ENCODE peak calls at places on chromosomes 3 and 15, in six cellular contexts. Q, G, E, T, H and Y are unnamed samples.

GRCh38 chr3:187080799-187081450 is 58.4 kb downstream of the RPL39L start:
- DNase-seq in Q (no peak), G (no peak), E (no peak), T (no peak), H (no peak), Y (no peak)

GRCh38 chr15:92580933-92581445 is 74.6 kb downstream of the FAM174B start:
- DNase-seq in Q (no peak), G (no peak), E (no peak), T (peak; percentile 12), H (no peak), Y (no peak)

GRCh38 chr3:188157407-188157806 is 3.5 kb downstream of the LPP start:
- DNase-seq in Q (no peak), G (no peak), E (no peak), T (no peak), H (no peak), Y (no peak)

GRCh38 chr3:5001805-5002173 is 22.6 kb downstream of the BHLHE40 start:
- DNase-seq in Q (no peak), G (no peak), E (no peak), T (no peak), H (no peak), Y (no peak)

GRCh38 chr3:61663728-61664492 is 102.5 kb downstream of the PTPRG start:
- DNase-seq in Q (peak; percentile 88), G (no peak), E (peak; percentile 43), T (no peak), H (no peak), Y (peak; percentile 92)

GRCh38 chr3:196339044-196339443 is 856 bp upstream of the TM4SF19 start:
- DNase-seq in Q (no peak), G (no peak), E (no peak), T (no peak), H (no peak), Y (no peak)

GRCh38 chr15:29455055-29455454 is 185.4 kb upstream of the NSMCE3 start:
- DNase-seq in Q (no peak), G (no peak), E (no peak), T (no peak), H (no peak), Y (no peak)

GRCh38 chr3:143142354-143142753 is 22.8 kb downstream of the CHST2 start:
- DNase-seq in Q (no peak), G (no peak), E (no peak), T (no peak), H (no peak), Y (no peak)

GRCh38 chr3:121670676-121671075 is 10.0 kb upstream of the HCLS1 start:
- DNase-seq in Q (no peak), G (no peak), E (no peak), T (no peak), H (no peak), Y (no peak)

GRCh38 chr3:177061382-177061781 is 135.9 kb downstream of the TBL1XR1 start:
- DNase-seq in Q (no peak), G (peak; percentile 49), E (no peak), T (no peak), H (no peak), Y (peak; percentile 8)

GRCh38 chr3:175956964-175957363 is 1097.8 kb downstream of the NAALADL2 start:
- DNase-seq in Q (peak; percentile 12), G (no peak), E (no peak), T (no peak), H (no peak), Y (no peak)

GRCh38 chr15:39530446-39531342 is 50.2 kb upstream of the THBS1 start:
- DNase-seq in Q (no peak), G (no peak), E (no peak), T (no peak), H (no peak), Y (no peak)

GRCh38 chr3:181252626-181253025 is 263.1 kb upstream of the DNAJC19 start:
- DNase-seq in Q (no peak), G (no peak), E (no peak), T (no peak), H (no peak), Y (no peak)

GRCh38 chr3:139491966-139492365 is 15.7 kb upstream of the RBP2 start:
- DNase-seq in Q (no peak), G (no peak), E (no peak), T (no peak), H (no peak), Y (no peak)

GRCh38 chr3:14140668-14141067 is 15.8 kb downstream of the TMEM43 start:
- DNase-seq in Q (no peak), G (no peak), E (no peak), T (no peak), H (peak; percentile 10), Y (no peak)

GRCh38 chr15:70096215-70096974 is 1.3 kb downstream of the TLE3 start:
- DNase-seq in Q (peak; percentile 50), G (peak; percentile 36), E (peak; percentile 80), T (peak; percentile 64), H (peak; percentile 64), Y (peak; percentile 96)

GRCh38 chr3:179146911-179147570 is 1.1 kb upstream of the PIK3CA start:
- DNase-seq in Q (peak; percentile 73), G (peak; percentile 75), E (peak; percentile 76), T (no peak), H (peak; percentile 34), Y (peak; percentile 78)

GRCh38 chr3:196968233-196969000 is at the start of gene PIGZ:
- DNase-seq in Q (peak; percentile 49), G (peak; percentile 70), E (peak; percentile 81), T (no peak), H (no peak), Y (peak; percentile 95)

GRCh38 chr3:98974442-98974841 is 72.9 kb upstream of the DCBLD2 start:
- DNase-seq in Q (no peak), G (no peak), E (no peak), T (no peak), H (no peak), Y (no peak)

GRCh38 chr15:95085056-95085455 is 853.7 kb downstream of the MCTP2 start:
- DNase-seq in Q (no peak), G (no peak), E (peak; percentile 28), T (no peak), H (no peak), Y (no peak)

GRCh38 chr3:45980229-45980813 is 15.3 kb downstream of the FYCO1 start:
- DNase-seq in Q (no peak), G (no peak), E (no peak), T (no peak), H (no peak), Y (no peak)

GRCh38 chr15:32866486-32867312 is 148.9 kb downstream of the GREM1 start:
- DNase-seq in Q (no peak), G (no peak), E (no peak), T (no peak), H (no peak), Y (no peak)

GRCh38 chr3:73024836-73025235 is 28.2 kb downstream of the PPP4R2 start:
- DNase-seq in Q (no peak), G (no peak), E (no peak), T (no peak), H (no peak), Y (no peak)

GRCh38 chr3:28994161-28994905 is 286.5 kb upstream of the RBMS3 start:
- DNase-seq in Q (no peak), G (no peak), E (peak; percentile 6), T (no peak), H (no peak), Y (no peak)

GRCh38 chr3:55543228-55543627 is 56.1 kb upstream of the WNT5A start:
- DNase-seq in Q (no peak), G (no peak), E (no peak), T (no peak), H (peak; percentile 54), Y (no peak)

GRCh38 chr3:142602630-142603339 is 6.6 kb downstream of the PLS1 start:
- DNase-seq in Q (no peak), G (no peak), E (no peak), T (no peak), H (no peak), Y (no peak)

GRCh38 chr15:39517122-39517855 is 63.6 kb upstream of the THBS1 start:
- DNase-seq in Q (no peak), G (no peak), E (no peak), T (no peak), H (no peak), Y (no peak)

GRCh38 chr3:88301273-88302002 is 151.7 kb downstream of the C3orf38 start:
- DNase-seq in Q (peak; percentile 7), G (no peak), E (no peak), T (no peak), H (no peak), Y (peak; percentile 77)

DNA sequence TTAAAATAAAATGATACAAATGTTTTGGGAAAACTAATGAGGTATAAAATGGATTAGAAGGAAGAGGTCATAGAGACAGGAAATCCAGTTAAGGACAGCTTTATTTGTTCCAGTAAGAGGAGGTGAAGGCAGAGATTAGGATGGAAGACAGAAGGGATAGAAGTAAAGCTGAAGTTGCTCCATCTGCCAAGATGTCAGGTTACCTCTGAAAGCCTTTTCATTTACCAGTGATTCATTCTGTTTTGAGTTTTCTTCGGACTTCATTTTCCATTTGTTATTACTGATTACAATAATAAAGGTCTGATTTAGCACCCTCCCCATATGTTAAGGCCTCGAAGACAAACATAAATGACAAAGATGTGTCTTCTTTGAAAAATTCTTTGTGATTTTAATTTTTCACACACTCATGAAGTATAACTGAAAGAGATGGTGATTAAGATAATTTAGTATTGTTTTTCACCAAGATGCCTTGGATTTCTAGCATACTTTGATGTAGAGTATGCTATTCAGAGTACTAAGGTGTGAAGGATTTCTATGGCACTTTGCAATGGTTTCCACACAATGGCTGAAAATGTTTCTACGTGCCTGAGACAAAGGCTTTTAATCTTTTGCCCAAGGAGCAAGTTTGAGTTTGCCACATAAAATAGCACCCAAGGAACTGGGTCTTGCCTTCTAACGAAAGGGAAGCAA is 75.4 kb upstream of the PLAAT1 start:
- DNase-seq in Q (no peak), G (no peak), E (no peak), T (no peak), H (no peak), Y (no peak)
- H3K4me1 ChIP-seq in Q (no peaks in the 10 kb centered on the region), G (no peaks in the 10 kb centered on the region), E (no peaks in the 10 kb centered on the region), T (no peaks in the 10 kb centered on the region), H (no peaks in the 10 kb centered on the region), Y (no peaks in the 10 kb centered on the region)

GRCh38 chr3:184443831-184444230 is 64.0 kb downstream of the CHRD start:
- DNase-seq in Q (no peak), G (no peak), E (no peak), T (no peak), H (no peak), Y (no peak)
- TF ChIP-seq CTCF in Q (no peak), G (no peak), E (no peak), T (no peak), H (no peak), Y (no peak)

GRCh38 chr3:9695322-9695721 is 8.3 kb upstream of the CPNE9 start:
- DNase-seq in Q (no peak), G (no peak), E (no peak), T (no peak), H (no peak), Y (peak; percentile 50)

GRCh38 chr3:9698293-9698692 is 5.3 kb upstream of the CPNE9 start:
- DNase-seq in Q (no peak), G (no peak), E (no peak), T (no peak), H (no peak), Y (no peak)

GRCh38 chr3:9697892-9698291 is 5.7 kb upstream of the CPNE9 start:
- DNase-seq in Q (no peak), G (no peak), E (no peak), T (no peak), H (no peak), Y (peak; percentile 50)

GRCh38 chr3:9700536-9700935 is 3.1 kb upstream of the CPNE9 start:
- DNase-seq in Q (no peak), G (no peak), E (no peak), T (no peak), H (no peak), Y (no peak)

GRCh38 chr3:9696480-9697220 is 7.0 kb upstream of the CPNE9 start:
- DNase-seq in Q (no peak), G (no peak), E (no peak), T (no peak), H (no peak), Y (peak; percentile 41)
- H3K36me3 ChIP-seq in Q (no peaks in the 10 kb centered on the region), G (no peaks in the 10 kb centered on the region), E (no peaks in the 10 kb centered on the region), T (peaks cover 100% of the 10 kb centered on the region), H (no peaks in the 10 kb centered on the region), Y (peaks cover 34% of the 10 kb centered on the region)

GRCh38 chr3:190371152-190371551 is 16.8 kb upstream of the CLDN16 start:
- DNase-seq in Q (no peak), G (no peak), E (no peak), T (no peak), H (no peak), Y (no peak)
- H3K4me1 ChIP-seq in Q (no peaks in the 10 kb centered on the region), G (no peaks in the 10 kb centered on the region), E (peaks cover 9% of the 10 kb centered on the region), T (no peaks in the 10 kb centered on the region), H (no peaks in the 10 kb centered on the region), Y (peaks cover 5% of the 10 kb centered on the region)